ENCODE peak calls at places on chromosomes 7 and 10, in ten cellular contexts. P, Y, W, M, J, E, Q, R, D and I are unnamed samples.

GRCh38 chr10:109882251-109883057 is 40.9 kb downstream of the XPNPEP1 start:
- DNase-seq in R (no peak), W (no peak), P (no peak), J (no peak), M (no peak), Y (no peak), Q (no peak), D (no peak), E (no peak), I (no peak)

GRCh38 chr7:69677054-69677847 is 79.0 kb downstream of the AUTS2 start:
- DNase-seq in W (no peak), R (peak; percentile 13), D (no peak), P (no peak), E (no peak), J (peak; percentile 1), M (peak; percentile 62), Q (no peak), Y (no peak), I (peak; percentile 43)

GRCh38 chr7:81685263-81685868 is 84.5 kb downstream of the HGF start:
- DNase-seq in E (no peak), J (no peak), R (peak; percentile 50), P (no peak), Q (peak; percentile 47), W (no peak), D (no peak), Y (no peak), M (no peak), I (peak; percentile 60)

GRCh38 chr10:94146313-94146712 is 152.6 kb downstream of the PLCE1 start:
- DNase-seq in J (no peak), R (no peak), M (no peak), P (no peak), D (no peak), Q (no peak), E (no peak), Y (no peak), W (no peak), I (no peak)

GRCh38 chr10:76397957-76398665 is 966.7 kb downstream of the LRMDA start:
- DNase-seq in J (no peak), D (no peak), M (no peak), P (no peak), Y (no peak), W (no peak), R (no peak), E (no peak), Q (no peak), I (peak; percentile 3)

GRCh38 chr7:101950450-101951119 is 133.2 kb downstream of the CUX1 start:
- DNase-seq in Y (peak; percentile 71), W (no peak), M (peak; percentile 87), E (no peak), R (peak; percentile 76), J (no peak), P (no peak), D (no peak), Q (peak; percentile 90), I (peak; percentile 84)

GRCh38 chr7:15561840-15562239 is at the start of gene AGMO:
- DNase-seq in P (peak; percentile 52), Q (peak; percentile 28), Y (peak; percentile 41), J (no peak), W (no peak), R (peak; percentile 47), E (peak; percentile 14), D (no peak), M (no peak), I (peak; percentile 68)

GRCh38 chr7:150663802-150664494 is 21.6 kb upstream of the GIMAP2 start:
- DNase-seq in E (no peak), R (no peak), P (no peak), M (no peak), Q (no peak), D (no peak), Y (no peak), W (no peak), J (no peak), I (no peak)

GRCh38 chr7:56063882-56064625 is at the start of gene SUMF2:
- DNase-seq in Y (peak; percentile 86), J (peak; percentile 86), M (peak; percentile 93), W (peak; percentile 89), R (peak; percentile 90), D (peak; percentile 49), P (peak; percentile 90), E (peak; percentile 97), Q (peak; percentile 88), I (peak; percentile 86)

GRCh38 chr10:110398419-110399162 is 93.9 kb upstream of the SMNDC1 start:
- DNase-seq in Y (peak; percentile 90), M (peak; percentile 28), D (peak; percentile 95), Q (peak; percentile 98), P (peak; percentile 71), E (no peak), J (peak; percentile 99), R (peak; percentile 94), W (peak; percentile 49), I (peak; percentile 99)

GRCh38 chr10:133124357-133125211 is 35.4 kb upstream of the KNDC1 start:
- DNase-seq in J (no peak), W (no peak), Y (no peak), D (no peak), Q (peak; percentile 10), M (peak; percentile 65), P (peak; percentile 16), R (peak; percentile 16), E (peak; percentile 67), I (no peak)
- TF ChIP-seq CTCF in J (peak; percentile 89), W (peak; percentile 8), Y (peak; percentile 22), D (peak; percentile 62), Q (peak; percentile 29), M (peak; percentile 38), P (peak; percentile 63), R (peak; percentile 46), E (peak; percentile 58), I (peak; percentile 27)

DNA sequence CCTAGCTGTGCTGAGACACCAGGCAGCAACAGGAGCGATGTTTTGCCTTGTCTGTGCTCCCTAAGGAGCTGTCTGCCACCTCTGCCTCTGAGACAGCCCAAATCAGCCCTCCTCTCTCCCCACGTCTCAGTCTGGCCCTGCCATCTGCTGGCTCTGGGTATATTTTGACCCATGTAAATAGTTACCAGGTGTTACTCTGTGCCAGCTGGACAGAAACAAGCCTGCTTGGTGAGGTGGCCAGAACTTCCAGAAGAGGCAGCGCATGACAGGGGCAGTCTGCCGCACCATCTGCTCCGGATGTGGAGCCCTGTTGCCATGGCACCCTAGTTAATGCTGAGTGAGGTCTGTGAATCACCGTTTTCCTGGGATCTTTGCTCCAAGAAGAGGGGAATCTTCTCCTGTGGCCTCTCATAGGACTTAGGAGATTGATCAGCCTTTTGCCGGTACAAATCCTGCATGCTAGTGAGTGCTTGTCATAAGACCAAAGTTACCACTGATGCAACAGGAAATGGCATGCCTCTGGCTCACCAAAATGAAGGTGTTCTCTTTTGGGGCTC is 31.8 kb downstream of the GSTO2 start:
- DNase-seq in P (peak; percentile 81), W (no peak), R (peak; percentile 96), J (no peak), Y (peak; percentile 98), Q (peak; percentile 98), E (no peak), D (peak; percentile 91), M (no peak), I (peak; percentile 100)
- H3K4me3 ChIP-seq in P (no peak overlapping the region), W (no peak overlapping the region), R (peak overlapping the region; percentile 35), J (no peak overlapping the region), Y (no peak overlapping the region), Q (peak overlapping the region; percentile 39), E (no peak overlapping the region), D (no peak overlapping the region), M (no peak overlapping the region), I (peak overlapping the region; percentile 20)

GRCh38 chr10:35336084-35336831 is at the start of gene CCNY:
- DNase-seq in W (peak; percentile 83), D (no peak), P (peak; percentile 77), J (no peak), R (peak; percentile 67), E (peak; percentile 82), Y (peak; percentile 72), M (peak; percentile 75), Q (peak; percentile 66), I (peak; percentile 40)

GRCh38 chr10:35335133-35335532 is 1.2 kb upstream of the CCNY start:
- DNase-seq in J (no peak), R (no peak), W (no peak), E (no peak), D (no peak), P (no peak), Y (no peak), M (no peak), Q (no peak), I (peak; percentile 19)

GRCh38 chr10:35335718-35336083 is 608 bp upstream of the CCNY start:
- DNase-seq in Q (no peak), E (no peak), D (no peak), M (peak; percentile 46), P (no peak), W (no peak), R (no peak), Y (no peak), J (no peak), I (peak; percentile 22)

GRCh38 chr10:35339946-35340345 is 3.6 kb downstream of the CCNY start:
- DNase-seq in Y (no peak), D (no peak), P (no peak), J (no peak), R (no peak), W (no peak), M (no peak), Q (no peak), E (no peak), I (peak; percentile 31)

DNA sequence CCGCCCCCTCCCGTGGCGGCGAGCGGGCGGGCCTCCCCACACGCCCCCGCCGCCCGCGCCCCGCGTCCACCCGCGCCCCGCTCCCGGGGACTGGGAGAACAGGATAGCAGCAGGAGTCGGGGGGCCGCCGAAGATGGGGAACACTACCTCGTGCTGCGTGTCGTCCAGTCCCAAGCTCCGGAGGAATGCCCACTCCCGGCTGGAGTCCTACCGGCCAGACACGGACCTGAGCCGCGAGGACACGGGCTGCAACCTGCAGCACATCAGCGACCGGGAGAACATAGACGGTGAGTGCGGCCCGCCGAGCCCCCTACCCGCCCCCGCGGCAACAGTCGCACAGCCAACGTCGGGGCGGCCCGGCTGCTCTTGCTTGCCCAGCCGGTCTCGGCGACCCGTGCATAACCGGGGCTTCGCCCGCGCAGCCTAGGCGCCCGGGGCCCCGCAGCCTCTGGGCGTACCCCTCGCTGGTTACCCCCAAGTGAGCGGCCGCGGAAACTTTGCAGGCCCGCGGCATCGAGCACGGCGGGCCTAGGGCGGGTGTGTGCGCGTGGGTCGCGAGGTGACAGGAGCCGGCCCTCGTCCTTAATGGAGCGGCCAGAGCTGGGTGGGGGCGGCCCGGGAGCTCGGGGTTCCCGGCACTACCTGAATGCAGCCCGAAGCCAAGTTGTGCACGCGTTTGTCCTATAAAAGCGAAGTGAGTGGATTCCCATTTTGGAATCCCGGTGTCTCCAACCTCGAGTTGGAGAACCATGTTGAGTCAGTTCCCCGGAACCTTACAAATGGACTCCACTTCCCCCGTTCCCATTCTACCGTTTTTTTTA is 822 bp downstream of the CCNY start:
- DNase-seq in Q (no peak), M (peak; percentile 45), R (no peak), Y (no peak), D (no peak), J (no peak), E (peak; percentile 65), W (peak; percentile 48), P (peak; percentile 51), I (peak; percentile 27)
- TF ChIP-seq CTCF in Q (no peak), M (no peak), R (no peak), Y (no peak), D (no peak), J (no peak), E (no peak), W (no peak), P (no peak), I (no peak)

DNA sequence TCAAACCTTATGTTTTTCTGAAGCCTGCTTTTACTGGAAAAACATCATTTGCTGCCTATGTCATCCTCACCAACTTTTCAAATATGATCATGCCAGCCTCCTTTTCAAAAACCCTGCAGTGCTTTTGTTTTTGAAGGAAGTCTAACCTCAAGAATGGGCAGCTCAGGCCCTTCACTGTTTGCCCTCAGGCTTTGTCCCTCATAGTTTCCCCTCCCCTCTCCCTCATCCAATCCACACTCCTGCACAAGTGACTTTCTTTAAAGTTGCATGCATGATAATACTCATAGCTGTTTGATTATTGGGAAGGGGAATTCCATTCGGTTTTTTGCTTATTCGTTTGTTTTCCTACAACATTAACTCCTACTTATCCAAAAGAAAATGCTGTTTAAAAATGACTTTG is 219.4 kb downstream of the SEMA3E start:
- DNase-seq in E (no peak), Y (no peak), M (peak; percentile 70), D (no peak), P (no peak), Q (no peak), W (no peak), R (no peak), J (no peak), I (no peak)
- H3K4me3 ChIP-seq in E (no peak overlapping the region), Y (no peak overlapping the region), M (peak overlapping the region; percentile 35), D (no peak overlapping the region), P (no peak overlapping the region), Q (no peak overlapping the region), W (no peak overlapping the region), R (no peak overlapping the region), J (no peak overlapping the region), I (no peak overlapping the region)